ENCODE peak calls at places on chromosomes 12 and 14, in nine cellular contexts. One of them, this sample, is unnamed.

GRCh38 chr12:11460343-11461023 is 65.1 kb upstream of the PRB2 start:
- DNase-seq in nephron progenitor cell: no peak
- DNase-seq in A172: no peak
- DNase-seq in cardiac fibroblast: no peak
- DNase-seq in left ventricle myocardium superior: no peak
- DNase-seq in foreskin melanocyte: no peak
- DNase-seq in tibial artery: no peak
- DNase-seq in H4: no peak
- DNase-seq in stimulated activated CD8-positive, alpha-beta memory T cell treated with anti-CD3 and anti-CD28 coated beads, Interleukin-4, amount 100 ng/mL, for 48 hours: no peak
- DNase-seq in this sample: no peak

GRCh38 chr14:35495278-35495677 is 38.7 kb upstream of the INSM2 start:
- DNase-seq in nephron progenitor cell: no peak
- DNase-seq in A172: no peak
- DNase-seq in cardiac fibroblast: no peak
- DNase-seq in left ventricle myocardium superior: no peak
- DNase-seq in foreskin melanocyte: no peak
- DNase-seq in tibial artery: no peak
- DNase-seq in H4: no peak
- DNase-seq in stimulated activated CD8-positive, alpha-beta memory T cell treated with anti-CD3 and anti-CD28 coated beads, Interleukin-4, amount 100 ng/mL, for 48 hours: no peak
- DNase-seq in this sample: no peak

GRCh38 chr14:65302571-65303184 is 109.9 kb upstream of the FUT8 start:
- DNase-seq in nephron progenitor cell: no peak
- DNase-seq in A172: peak; percentile 42
- DNase-seq in cardiac fibroblast: no peak
- DNase-seq in left ventricle myocardium superior: no peak
- DNase-seq in foreskin melanocyte: no peak
- DNase-seq in tibial artery: no peak
- DNase-seq in H4: no peak
- DNase-seq in stimulated activated CD8-positive, alpha-beta memory T cell treated with anti-CD3 and anti-CD28 coated beads, Interleukin-4, amount 100 ng/mL, for 48 hours: peak; percentile 76
- DNase-seq in this sample: peak; percentile 67

GRCh38 chr12:81530352-81530751 is 228.8 kb downstream of the PPFIA2 start:
- DNase-seq in nephron progenitor cell: no peak
- DNase-seq in A172: no peak
- DNase-seq in cardiac fibroblast: no peak
- DNase-seq in left ventricle myocardium superior: no peak
- DNase-seq in foreskin melanocyte: no peak
- DNase-seq in tibial artery: no peak
- DNase-seq in H4: peak; percentile 14
- DNase-seq in stimulated activated CD8-positive, alpha-beta memory T cell treated with anti-CD3 and anti-CD28 coated beads, Interleukin-4, amount 100 ng/mL, for 48 hours: no peak
- DNase-seq in this sample: no peak

GRCh38 chr12:4412462-4412861 is 33.0 kb upstream of the FGF23 start:
- DNase-seq in nephron progenitor cell: no peak
- DNase-seq in A172: no peak
- DNase-seq in cardiac fibroblast: no peak
- DNase-seq in left ventricle myocardium superior: no peak
- DNase-seq in foreskin melanocyte: peak; percentile 24
- DNase-seq in tibial artery: no peak
- DNase-seq in H4: no peak
- DNase-seq in stimulated activated CD8-positive, alpha-beta memory T cell treated with anti-CD3 and anti-CD28 coated beads, Interleukin-4, amount 100 ng/mL, for 48 hours: no peak
- DNase-seq in this sample: no peak

GRCh38 chr12:12646483-12647072 is 34.9 kb downstream of the CREBL2 start:
- DNase-seq in nephron progenitor cell: no peak
- DNase-seq in A172: no peak
- DNase-seq in cardiac fibroblast: no peak
- DNase-seq in left ventricle myocardium superior: no peak
- DNase-seq in foreskin melanocyte: no peak
- DNase-seq in tibial artery: no peak
- DNase-seq in H4: no peak
- DNase-seq in stimulated activated CD8-positive, alpha-beta memory T cell treated with anti-CD3 and anti-CD28 coated beads, Interleukin-4, amount 100 ng/mL, for 48 hours: no peak
- DNase-seq in this sample: peak; percentile 29

GRCh38 chr14:59964251-59965007 is 44.5 kb downstream of the LRRC9 start:
- DNase-seq in nephron progenitor cell: no peak
- DNase-seq in A172: no peak
- DNase-seq in cardiac fibroblast: peak; percentile 7
- DNase-seq in left ventricle myocardium superior: no peak
- DNase-seq in foreskin melanocyte: no peak
- DNase-seq in tibial artery: no peak
- DNase-seq in H4: no peak
- DNase-seq in stimulated activated CD8-positive, alpha-beta memory T cell treated with anti-CD3 and anti-CD28 coated beads, Interleukin-4, amount 100 ng/mL, for 48 hours: no peak
- DNase-seq in this sample: no peak

GRCh38 chr14:105086833-105087307 is 21.6 kb upstream of the GPR132 start:
- DNase-seq in nephron progenitor cell: peak; percentile 92
- DNase-seq in A172: peak; percentile 43
- DNase-seq in cardiac fibroblast: peak; percentile 75
- DNase-seq in left ventricle myocardium superior: peak; percentile 93
- DNase-seq in foreskin melanocyte: no peak
- DNase-seq in tibial artery: peak; percentile 84
- DNase-seq in H4: peak; percentile 58
- DNase-seq in stimulated activated CD8-positive, alpha-beta memory T cell treated with anti-CD3 and anti-CD28 coated beads, Interleukin-4, amount 100 ng/mL, for 48 hours: peak; percentile 92
- DNase-seq in this sample: peak; percentile 87

GRCh38 chr14:34872822-34873590 is 2.2 kb downstream of the BAZ1A start:
- DNase-seq in nephron progenitor cell: no peak
- DNase-seq in A172: peak; percentile 6
- DNase-seq in cardiac fibroblast: peak; percentile 59
- DNase-seq in left ventricle myocardium superior: no peak
- DNase-seq in foreskin melanocyte: no peak
- DNase-seq in tibial artery: no peak
- DNase-seq in H4: no peak
- DNase-seq in stimulated activated CD8-positive, alpha-beta memory T cell treated with anti-CD3 and anti-CD28 coated beads, Interleukin-4, amount 100 ng/mL, for 48 hours: no peak
- DNase-seq in this sample: no peak

GRCh38 chr12:112170376-112170775 is 45.0 kb downstream of the TRAFD1 start:
- DNase-seq in nephron progenitor cell: peak; percentile 25
- DNase-seq in A172: peak; percentile 36
- DNase-seq in cardiac fibroblast: peak; percentile 65
- DNase-seq in left ventricle myocardium superior: no peak
- DNase-seq in foreskin melanocyte: no peak
- DNase-seq in tibial artery: peak; percentile 55
- DNase-seq in H4: no peak
- DNase-seq in stimulated activated CD8-positive, alpha-beta memory T cell treated with anti-CD3 and anti-CD28 coated beads, Interleukin-4, amount 100 ng/mL, for 48 hours: peak; percentile 60
- DNase-seq in this sample: peak; percentile 62

GRCh38 chr14:94138256-94138655 is 8.9 kb upstream of the IFI27L2 start:
- DNase-seq in nephron progenitor cell: no peak
- DNase-seq in A172: no peak
- DNase-seq in cardiac fibroblast: no peak
- DNase-seq in left ventricle myocardium superior: no peak
- DNase-seq in foreskin melanocyte: no peak
- DNase-seq in tibial artery: no peak
- DNase-seq in H4: no peak
- DNase-seq in stimulated activated CD8-positive, alpha-beta memory T cell treated with anti-CD3 and anti-CD28 coated beads, Interleukin-4, amount 100 ng/mL, for 48 hours: no peak
- DNase-seq in this sample: no peak

GRCh38 chr14:93994919-93995682 is 2.0 kb upstream of the CCDC197 start:
- DNase-seq in nephron progenitor cell: no peak
- DNase-seq in A172: peak; percentile 86
- DNase-seq in cardiac fibroblast: peak; percentile 63
- DNase-seq in left ventricle myocardium superior: peak; percentile 55
- DNase-seq in foreskin melanocyte: no peak
- DNase-seq in tibial artery: peak; percentile 94
- DNase-seq in H4: peak; percentile 68
- DNase-seq in stimulated activated CD8-positive, alpha-beta memory T cell treated with anti-CD3 and anti-CD28 coated beads, Interleukin-4, amount 100 ng/mL, for 48 hours: peak; percentile 77
- DNase-seq in this sample: no peak

GRCh38 chr12:117098361-117099217 is 627 bp downstream of the TESC start:
- DNase-seq in nephron progenitor cell: peak; percentile 20
- DNase-seq in A172: no peak
- DNase-seq in cardiac fibroblast: no peak
- DNase-seq in left ventricle myocardium superior: peak; percentile 46
- DNase-seq in foreskin melanocyte: no peak
- DNase-seq in tibial artery: no peak
- DNase-seq in H4: no peak
- DNase-seq in stimulated activated CD8-positive, alpha-beta memory T cell treated with anti-CD3 and anti-CD28 coated beads, Interleukin-4, amount 100 ng/mL, for 48 hours: peak; percentile 64
- DNase-seq in this sample: peak; percentile 59

GRCh38 chr14:34562776-34563150 is 23.3 kb upstream of the EAPP start:
- DNase-seq in nephron progenitor cell: no peak
- DNase-seq in A172: no peak
- DNase-seq in cardiac fibroblast: no peak
- DNase-seq in left ventricle myocardium superior: no peak
- DNase-seq in foreskin melanocyte: no peak
- DNase-seq in tibial artery: no peak
- DNase-seq in H4: no peak
- DNase-seq in stimulated activated CD8-positive, alpha-beta memory T cell treated with anti-CD3 and anti-CD28 coated beads, Interleukin-4, amount 100 ng/mL, for 48 hours: no peak
- DNase-seq in this sample: no peak

GRCh38 chr14:99872786-99873440 is 79.7 kb downstream of the EML1 start:
- DNase-seq in nephron progenitor cell: no peak
- DNase-seq in A172: no peak
- DNase-seq in cardiac fibroblast: no peak
- DNase-seq in left ventricle myocardium superior: no peak
- DNase-seq in foreskin melanocyte: no peak
- DNase-seq in tibial artery: no peak
- DNase-seq in H4: no peak
- DNase-seq in stimulated activated CD8-positive, alpha-beta memory T cell treated with anti-CD3 and anti-CD28 coated beads, Interleukin-4, amount 100 ng/mL, for 48 hours: no peak
- DNase-seq in this sample: no peak

GRCh38 chr12:119512772-119513497 is 80.6 kb upstream of the TMEM233 start:
- DNase-seq in nephron progenitor cell: peak; percentile 70
- DNase-seq in A172: peak; percentile 6
- DNase-seq in cardiac fibroblast: peak; percentile 18
- DNase-seq in left ventricle myocardium superior: no peak
- DNase-seq in foreskin melanocyte: no peak
- DNase-seq in tibial artery: no peak
- DNase-seq in H4: no peak
- DNase-seq in stimulated activated CD8-positive, alpha-beta memory T cell treated with anti-CD3 and anti-CD28 coated beads, Interleukin-4, amount 100 ng/mL, for 48 hours: no peak
- DNase-seq in this sample: no peak

GRCh38 chr12:121775501-121775900 is 18.0 kb downstream of the RHOF start:
- DNase-seq in nephron progenitor cell: no peak
- DNase-seq in A172: no peak
- DNase-seq in cardiac fibroblast: no peak
- DNase-seq in left ventricle myocardium superior: no peak
- DNase-seq in foreskin melanocyte: no peak
- DNase-seq in tibial artery: no peak
- DNase-seq in H4: no peak
- DNase-seq in stimulated activated CD8-positive, alpha-beta memory T cell treated with anti-CD3 and anti-CD28 coated beads, Interleukin-4, amount 100 ng/mL, for 48 hours: no peak
- DNase-seq in this sample: no peak